ENCODE peak calls at places on chromosome 9, in six cellular contexts. T is GM12864, W is Calu3, A is HCT116, X is choroid plexus epithelial cell, J is HFFc6. G is an unnamed sample.

GRCh38 chr9:69554945-69555344 is 117.2 kb downstream of the APBA1 start:
- DNase-seq in T (no peak), W (no peak), A (no peak), X (peak), J (peak), G (no peak)

GRCh38 chr9:89605181-89606048 is 603 bp downstream of the GADD45G start:
- DNase-seq in T (no peak), W (peak), A (no peak), X (peak), J (no peak), G (peak)

GRCh38 chr9:81759680-81760215 is 70.4 kb upstream of the TLE1 start:
- DNase-seq in T (no peak), W (no peak), A (peak), X (peak), J (peak), G (no peak)

GRCh38 chr9:97557606-97558095 is 56.2 kb downstream of the TMOD1 start:
- DNase-seq in T (no peak), W (no peak), A (no peak), X (peak), J (no peak), G (no peak)

GRCh38 chr9:95516736-95517558 is at the start of gene PTCH1:
- DNase-seq in T (no peak), W (peak), A (no peak), X (peak), J (no peak), G (peak)

GRCh38 chr9:90658181-90658580 is 15.6 kb upstream of the DIRAS2 start:
- DNase-seq in T (no peak), W (no peak), A (no peak), X (no peak), J (no peak), G (no peak)

GRCh38 chr9:134163374-134164196 is 779 bp downstream of the RNU6ATAC start:
- DNase-seq in T (peak), W (peak), A (no peak), X (peak), J (peak), G (peak)

GRCh38 chr9:89786650-89787049 is 181.8 kb downstream of the GADD45G start:
- DNase-seq in T (no peak), W (no peak), A (no peak), X (peak), J (no peak), G (no peak)

GRCh38 chr9:93683331-93684134 is 107.1 kb downstream of the PHF2 start:
- DNase-seq in T (no peak), W (no peak), A (no peak), X (no peak), J (no peak), G (peak)

GRCh38 chr9:124658165-124659017 is 112.7 kb downstream of the NR6A1 start:
- DNase-seq in T (peak), W (peak), A (peak), X (peak), J (peak), G (peak)

GRCh38 chr9:130189840-130190239 is 17.6 kb downstream of the NCS1 start:
- DNase-seq in T (no peak), W (no peak), A (no peak), X (peak), J (peak), G (no peak)

GRCh38 chr9:131337131-131337848 is 47.8 kb downstream of the PLPP7 start:
- DNase-seq in T (no peak), W (no peak), A (no peak), X (no peak), J (no peak), G (no peak)

GRCh38 chr9:133226219-133227171 is 17.4 kb upstream of the OBP2B start:
- DNase-seq in T (no peak), W (no peak), A (no peak), X (no peak), J (no peak), G (no peak)

GRCh38 chr9:100426532-100427365 is at the start of gene MSANTD3:
- DNase-seq in T (no peak), W (peak), A (peak), X (peak), J (peak), G (peak)

GRCh38 chr9:113237026-113237425 is 15.7 kb downstream of the SLC31A1 start:
- DNase-seq in T (no peak), W (no peak), A (no peak), X (no peak), J (no peak), G (no peak)

GRCh38 chr9:32251539-32251938 is 132.9 kb upstream of the ACO1 start:
- DNase-seq in T (peak), W (peak), A (peak), X (peak), J (peak), G (peak)

GRCh38 chr9:34675874-34676273 is 13.4 kb upstream of the CCL27 start:
- DNase-seq in T (no peak), W (no peak), A (no peak), X (no peak), J (no peak), G (no peak)

DNA sequence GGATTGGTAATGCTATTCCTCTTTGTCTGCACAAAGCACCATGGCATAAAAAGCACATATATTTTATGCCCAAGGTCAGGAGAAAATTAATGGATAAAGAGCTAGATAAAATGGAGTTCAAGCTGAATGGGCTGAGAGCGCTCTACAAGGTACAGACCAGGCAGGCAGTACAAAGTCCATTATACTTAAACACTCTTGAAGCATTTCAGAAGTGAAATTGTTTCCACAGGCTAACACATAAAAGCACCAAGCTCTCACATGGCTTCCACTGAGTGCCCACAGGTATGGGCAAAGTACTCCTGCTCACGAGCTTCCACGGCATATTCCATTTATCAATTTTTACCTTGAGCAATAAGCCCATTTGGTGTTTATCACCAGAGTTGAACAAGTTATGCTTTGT is 771.2 kb upstream of the DMAC1 start:
- DNase-seq in T (no peak), W (no peak), A (no peak), X (no peak), J (no peak), G (no peak)
- TF ChIP-seq CTCF in T (no peak), W (no peak), A (no peak), X (no peak), J (no peak), G (no peak)

DNA sequence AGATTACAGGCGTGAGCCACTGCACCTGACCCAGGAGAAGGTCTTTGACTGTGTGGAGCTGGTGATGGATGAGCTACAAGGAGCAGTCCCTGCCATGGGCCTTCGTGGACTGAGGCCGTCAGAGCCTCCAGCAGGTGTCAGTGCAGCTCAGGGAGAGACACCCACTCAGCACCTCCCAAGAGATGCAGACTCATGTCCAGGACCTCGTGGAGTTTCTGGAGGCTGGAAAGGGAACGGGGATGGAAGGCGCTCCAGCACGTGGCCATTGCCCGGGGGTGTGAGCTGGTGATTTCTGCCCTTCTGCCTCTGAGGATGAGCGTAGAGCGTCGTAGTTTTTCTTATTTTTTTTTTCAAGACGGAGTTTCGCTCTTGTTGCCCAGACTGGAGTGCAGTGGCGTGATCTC is 9.5 kb downstream of the TOR4A start:
- DNase-seq in T (no peak), W (peak), A (peak), X (peak), J (peak), G (peak)
- TF ChIP-seq CTCF in T (peak), W (peak), A (peak), X (peak), J (peak), G (peak)

DNA sequence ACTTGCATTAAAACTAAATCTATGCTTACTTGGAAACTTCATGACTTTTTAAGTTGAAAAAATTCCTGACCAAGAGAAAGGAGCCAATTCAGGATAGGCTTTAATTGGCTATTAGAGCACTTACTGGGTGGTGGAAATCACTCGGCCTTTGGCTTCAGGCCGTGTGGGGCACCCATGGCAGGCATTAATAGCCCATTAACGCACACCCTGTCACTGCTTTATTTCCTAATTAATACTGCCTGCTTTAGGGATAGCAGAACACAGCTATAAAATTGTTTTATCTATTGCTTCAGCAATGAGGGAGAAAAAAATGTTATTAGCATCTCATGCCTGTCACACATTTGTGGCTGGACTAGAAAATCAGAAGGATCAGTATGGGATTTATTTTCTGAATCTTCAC is 58.1 kb downstream of the PSAT1 start:
- DNase-seq in T (no peak), W (no peak), A (no peak), X (no peak), J (no peak), G (no peak)
- TF ChIP-seq CTCF in T (no peak), W (no peak), A (no peak), X (no peak), J (no peak), G (no peak)

DNA sequence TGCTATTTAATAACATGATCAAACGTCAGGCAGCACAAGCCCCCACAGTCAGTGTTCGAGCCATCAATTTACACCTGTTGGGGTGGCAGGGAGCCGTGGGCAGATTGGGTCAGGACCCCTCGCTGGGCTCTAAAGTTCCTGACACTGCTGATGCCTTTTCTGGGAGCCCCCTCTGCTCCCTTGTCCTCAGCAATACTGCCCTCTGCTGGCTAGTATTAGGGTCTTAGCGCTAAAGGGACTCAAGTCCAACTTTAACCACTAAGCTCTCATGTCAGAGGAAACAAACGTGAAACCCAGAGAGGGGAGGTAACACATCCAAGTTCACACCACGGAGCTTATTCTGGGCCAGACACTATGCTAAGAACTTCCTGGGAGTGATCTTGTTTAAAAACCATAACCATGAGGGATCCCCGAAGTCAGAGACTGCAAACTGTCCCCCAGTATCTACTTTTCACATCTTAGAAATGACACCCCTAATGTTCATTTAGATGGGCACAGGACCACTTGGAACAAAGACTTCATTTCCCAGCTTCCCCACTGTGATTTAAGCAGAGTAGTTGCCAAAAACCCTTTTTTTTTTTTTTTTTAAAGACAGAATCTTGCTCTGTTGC is 20.4 kb downstream of the ANKS6 start:
- DNase-seq in T (peak), W (peak), A (peak), X (peak), J (peak), G (peak)
- TF ChIP-seq CTCF in T (peak), W (peak), A (peak), X (peak), J (peak), G (peak)

GRCh38 chr9:4674783-4675182 is 4.6 kb upstream of the CDC37L1 start:
- DNase-seq in T (no peak), W (no peak), A (no peak), X (peak), J (peak), G (no peak)
- TF ChIP-seq CTCF in T (no peak), W (no peak), A (no peak), X (no peak), J (no peak), G (no peak)

DNA sequence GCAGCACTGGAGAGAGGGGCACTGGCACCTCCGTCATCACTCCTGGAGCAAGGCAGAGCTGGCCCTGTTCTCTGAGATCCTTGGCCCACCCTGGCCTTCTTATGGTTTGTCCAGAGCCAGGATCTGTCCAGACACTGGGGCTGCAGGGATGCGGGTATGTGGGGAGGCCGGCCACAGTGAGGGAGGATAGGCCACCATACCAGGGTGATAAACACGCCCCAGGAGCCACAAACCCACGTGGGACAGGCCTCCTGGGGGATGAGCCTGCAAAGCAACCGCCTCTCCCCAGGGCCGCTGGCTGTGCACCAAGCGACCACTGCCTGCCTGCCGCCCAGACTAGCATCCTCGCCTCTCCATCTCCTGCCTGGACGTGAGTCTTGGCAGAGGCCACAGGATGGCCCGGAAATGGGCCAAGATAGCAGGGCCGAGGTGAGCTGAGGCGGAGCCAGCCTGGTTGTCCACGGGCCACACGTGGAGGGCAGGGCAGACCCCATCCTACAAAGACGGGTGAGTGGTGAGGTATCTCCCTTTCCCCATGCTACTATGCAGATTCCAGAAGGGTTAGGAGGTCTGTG is 4.5 kb downstream of the OBP2A start:
- DNase-seq in T (no peak), W (no peak), A (no peak), X (no peak), J (no peak), G (no peak)
- TF ChIP-seq CTCF in T (no peak), W (no peak), A (no peak), X (no peak), J (no peak), G (no peak)

GRCh38 chr9:37710039-37710438 is 43.6 kb upstream of the TRMT10B start:
- DNase-seq in T (no peak), W (no peak), A (no peak), X (no peak), J (no peak), G (no peak)
- TF ChIP-seq CTCF in T (no peak), W (no peak), A (no peak), X (no peak), J (no peak), G (no peak)

GRCh38 chr9:128637656-128638055 is 19.0 kb downstream of the DYNC2I2 start:
- DNase-seq in T (no peak), W (no peak), A (no peak), X (no peak), J (no peak), G (no peak)

GRCh38 chr9:128635266-128636023 is 21.2 kb downstream of the DYNC2I2 start:
- DNase-seq in T (no peak), W (peak), A (peak), X (peak), J (peak), G (no peak)

GRCh38 chr9:128636556-128637530 is 19.8 kb downstream of the DYNC2I2 start:
- DNase-seq in T (no peak), W (no peak), A (no peak), X (no peak), J (no peak), G (no peak)

GRCh38 chr9:128634651-128635262 is 21.9 kb downstream of the DYNC2I2 start:
- DNase-seq in T (no peak), W (no peak), A (no peak), X (no peak), J (no peak), G (no peak)

GRCh38 chr9:128636024-128636390 is 20.6 kb downstream of the DYNC2I2 start:
- DNase-seq in T (no peak), W (peak), A (no peak), X (no peak), J (no peak), G (no peak)
- TF ChIP-seq CTCF in T (no peak), W (no peak), A (no peak), X (peak), J (no peak), G (no peak)

GRCh38 chr9:128786681-128787582 is at the start of gene TBC1D13:
- DNase-seq in T (peak), W (peak), A (peak), X (peak), J (peak), G (peak)

GRCh38 chr9:128788445-128788844 is 1.4 kb downstream of the TBC1D13 start:
- DNase-seq in T (no peak), W (no peak), A (no peak), X (no peak), J (no peak), G (no peak)

GRCh38 chr9:128790536-128790935 is 3.5 kb downstream of the TBC1D13 start:
- DNase-seq in T (no peak), W (no peak), A (no peak), X (no peak), J (no peak), G (no peak)

GRCh38 chr9:128785427-128785826 is 1.6 kb upstream of the TBC1D13 start:
- DNase-seq in T (no peak), W (no peak), A (no peak), X (no peak), J (no peak), G (no peak)

GRCh38 chr9:128787583-128788156 is 617 bp downstream of the TBC1D13 start:
- DNase-seq in T (no peak), W (no peak), A (no peak), X (peak), J (no peak), G (no peak)
- TF ChIP-seq CTCF in T (no peak), W (no peak), A (no peak), X (no peak), J (no peak), G (no peak)

DNA sequence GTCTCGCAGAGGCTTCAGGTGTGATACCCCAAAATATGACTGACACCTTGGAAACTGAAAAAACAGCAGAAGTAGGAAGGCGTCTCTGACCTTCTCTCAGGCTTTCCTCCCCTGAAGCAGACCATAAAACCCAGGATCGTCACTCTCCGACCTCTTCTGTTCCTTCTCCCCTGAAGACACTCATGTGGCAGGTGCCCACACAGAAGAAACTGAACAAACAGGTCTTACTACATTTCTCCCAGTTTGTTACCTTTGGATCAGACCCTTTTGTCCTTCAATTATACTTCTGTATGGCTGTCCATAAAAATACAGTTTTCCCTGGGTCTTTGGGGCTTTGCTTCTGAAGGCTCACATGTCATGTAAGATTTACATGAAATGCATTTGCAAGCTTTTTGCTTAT is 10.3 kb upstream of the PRUNE2 start:
- DNase-seq in T (no peak), W (no peak), A (no peak), X (no peak), J (no peak), G (no peak)
- TF ChIP-seq CTCF in T (no peak), W (no peak), A (no peak), X (no peak), J (no peak), G (no peak)